ENCODE peak calls at places on chromosomes 4 and X, in seven cellular contexts. C, I, H, L, T, Z and Y are unnamed samples.

GRCh38 chr4:59936566-59936965 is 1263.6 kb upstream of the ADGRL3 start:
- DNase-seq in C (no peak), I (no peak), H (no peak), L (no peak), T (no peak), Z (no peak), Y (no peak)

GRCh38 chr4:57076646-57077045 is 33.5 kb downstream of the IGFBP7 start:
- DNase-seq in C (no peak), I (no peak), H (no peak), L (no peak), T (no peak), Z (no peak), Y (no peak)

GRCh38 chrX:46686003-46686645 is 72.8 kb downstream of the SLC9A7 start:
- DNase-seq in C (peak; percentile 21), I (peak; percentile 56), H (no peak), L (peak; percentile 41), T (peak; percentile 71), Z (no peak), Y (no peak)

GRCh38 chr4:186104895-186105720 is 604 bp downstream of the FAM149A start:
- DNase-seq in C (no peak), I (peak; percentile 20), H (no peak), L (no peak), T (no peak), Z (no peak), Y (no peak)

GRCh38 chr4:182819751-182820150 is 97.4 kb downstream of the DCTD start:
- DNase-seq in C (no peak), I (no peak), H (no peak), L (no peak), T (no peak), Z (no peak), Y (no peak)

GRCh38 chr4:6493668-6494304 is 21.4 kb upstream of the PPP2R2C start:
- DNase-seq in C (no peak), I (peak; percentile 21), H (no peak), L (no peak), T (no peak), Z (no peak), Y (no peak)

GRCh38 chr4:8820178-8821102 is 51.2 kb downstream of the HMX1 start:
- DNase-seq in C (no peak), I (no peak), H (no peak), L (no peak), T (no peak), Z (no peak), Y (peak; percentile 6)

GRCh38 chr4:89685690-89686089 is 151.3 kb downstream of the SNCA start:
- DNase-seq in C (no peak), I (no peak), H (no peak), L (no peak), T (peak; percentile 47), Z (no peak), Y (no peak)

GRCh38 chrX:70826715-70827114 is 81.8 kb downstream of the TEX11 start:
- DNase-seq in C (no peak), I (no peak), H (no peak), L (no peak), T (no peak), Z (no peak), Y (no peak)

GRCh38 chr4:1008840-1009646 is 2.4 kb upstream of the FGFRL1 start:
- DNase-seq in C (peak; percentile 46), I (peak; percentile 39), H (no peak), L (peak; percentile 25), T (peak; percentile 52), Z (no peak), Y (peak; percentile 27)

GRCh38 chr4:177907736-177908424 is 465.6 kb upstream of the AGA start:
- DNase-seq in C (no peak), I (no peak), H (no peak), L (no peak), T (no peak), Z (no peak), Y (no peak)

GRCh38 chr4:3483471-3483921 is 20.4 kb downstream of the DOK7 start:
- DNase-seq in C (peak; percentile 76), I (peak; percentile 89), H (peak; percentile 86), L (no peak), T (no peak), Z (no peak), Y (no peak)

GRCh38 chr4:11976726-11977263 is 548.1 kb upstream of the HS3ST1 start:
- DNase-seq in C (no peak), I (no peak), H (no peak), L (peak; percentile 54), T (no peak), Z (no peak), Y (no peak)

GRCh38 chrX:134294548-134294947 is 57.6 kb downstream of the CCDC160 start:
- DNase-seq in C (no peak), I (peak; percentile 17), H (no peak), L (peak; percentile 1), T (no peak), Z (no peak), Y (no peak)

GRCh38 chrX:150198776-150199175 is 164.3 kb upstream of the MAMLD1 start:
- DNase-seq in C (no peak), I (peak; percentile 56), H (no peak), L (no peak), T (no peak), Z (no peak), Y (no peak)

GRCh38 chr4:124432500-124432899 is 280.0 kb downstream of the ANKRD50 start:
- DNase-seq in C (no peak), I (peak; percentile 37), H (no peak), L (peak; percentile 94), T (no peak), Z (no peak), Y (no peak)

GRCh38 chrX:20144491-20144890 is 2.9 kb upstream of the EIF1AX start:
- DNase-seq in C (no peak), I (peak; percentile 66), H (no peak), L (peak; percentile 62), T (peak; percentile 14), Z (no peak), Y (no peak)

GRCh38 chr4:124537971-124538370 is 174.6 kb downstream of the ANKRD50 start:
- DNase-seq in C (no peak), I (no peak), H (no peak), L (peak; percentile 23), T (no peak), Z (no peak), Y (no peak)

GRCh38 chr4:1563768-1564485 is 120.2 kb downstream of the FAM53A start:
- DNase-seq in C (no peak), I (no peak), H (no peak), L (no peak), T (no peak), Z (no peak), Y (no peak)

GRCh38 chrX:71160475-71160874 is 15.8 kb downstream of the NLGN3 start:
- DNase-seq in C (no peak), I (no peak), H (no peak), L (no peak), T (no peak), Z (no peak), Y (no peak)

GRCh38 chr4:166279261-166279660 is 406.2 kb downstream of the TLL1 start:
- DNase-seq in C (no peak), I (no peak), H (no peak), L (no peak), T (no peak), Z (no peak), Y (no peak)

GRCh38 chrX:7047951-7048350 is 99.6 kb upstream of the STS start:
- DNase-seq in C (no peak), I (no peak), H (no peak), L (no peak), T (no peak), Z (no peak), Y (no peak)

GRCh38 chr4:41748074-41748787 is at the start of gene PHOX2B:
- DNase-seq in C (no peak), I (no peak), H (no peak), L (no peak), T (no peak), Z (no peak), Y (no peak)

GRCh38 chr4:931194-931959 is 739 bp downstream of the GAK start:
- DNase-seq in C (no peak), I (peak; percentile 90), H (no peak), L (peak; percentile 34), T (peak; percentile 15), Z (no peak), Y (peak; percentile 21)

GRCh38 chrX:48938721-48939416 is 18.5 kb downstream of the OTUD5 start:
- DNase-seq in C (no peak), I (no peak), H (no peak), L (no peak), T (peak; percentile 92), Z (no peak), Y (peak; percentile 39)

GRCh38 chr4:4338632-4339031 is 48.3 kb upstream of the NSG1 start:
- DNase-seq in C (no peak), I (no peak), H (no peak), L (no peak), T (no peak), Z (no peak), Y (no peak)

GRCh38 chr4:107037188-107037587 is 1.1 kb upstream of the DKK2 start:
- DNase-seq in C (peak; percentile 33), I (peak; percentile 73), H (peak; percentile 59), L (peak; percentile 43), T (no peak), Z (no peak), Y (no peak)

GRCh38 chrX:69029696-69030245 is 135.5 kb downstream of the PJA1 start:
- DNase-seq in C (no peak), I (no peak), H (no peak), L (no peak), T (no peak), Z (no peak), Y (no peak)

GRCh38 chrX:40097492-40098263 is at the start of gene BCOR:
- DNase-seq in C (no peak), I (peak; percentile 77), H (peak; percentile 86), L (peak; percentile 51), T (peak; percentile 84), Z (no peak), Y (peak; percentile 61)
- H3K9me3 ChIP-seq in C (no peaks in the 10 kb centered on the region), I (no peaks in the 10 kb centered on the region), H (no peaks in the 10 kb centered on the region), L (no peaks in the 10 kb centered on the region), T (no peaks in the 10 kb centered on the region), Z (no peaks in the 10 kb centered on the region), Y (no peaks in the 10 kb centered on the region)

DNA sequence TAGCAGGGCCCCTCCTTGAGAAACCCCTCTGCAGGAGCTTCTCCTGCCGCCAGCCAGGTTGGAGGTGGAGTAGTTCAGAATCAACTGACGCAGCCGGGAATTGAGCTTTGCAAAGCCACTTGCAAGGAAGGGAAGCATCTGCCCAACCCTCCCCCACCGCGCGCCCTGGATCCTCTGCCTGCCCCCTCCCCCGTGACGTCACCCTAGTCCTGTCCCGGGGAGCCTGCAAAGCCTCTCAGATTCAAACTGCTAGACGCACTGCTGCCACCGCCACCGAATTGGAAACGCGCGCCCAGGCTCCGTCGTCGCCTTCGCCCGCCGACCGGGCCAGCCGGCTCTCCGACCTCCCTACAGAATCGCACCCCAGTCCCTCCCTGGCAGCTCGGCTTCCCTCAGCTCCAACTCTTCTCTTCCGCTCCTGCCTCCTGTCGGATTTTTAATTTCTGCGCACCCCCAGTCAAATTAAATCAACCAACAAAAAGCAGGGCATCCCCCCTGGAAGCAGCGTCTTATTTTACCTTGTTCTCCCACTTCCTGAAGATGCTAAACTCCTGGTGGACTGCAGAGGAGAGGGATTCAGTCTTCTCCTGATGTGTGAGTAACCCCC is 3.8 kb downstream of the SLITRK2 start:
- DNase-seq in C (no peak), I (no peak), H (peak; percentile 51), L (no peak), T (no peak), Z (no peak), Y (no peak)
- H3K9me3 ChIP-seq in C (no peaks in the 10 kb centered on the region), I (no peaks in the 10 kb centered on the region), H (no peaks in the 10 kb centered on the region), L (no peaks in the 10 kb centered on the region), T (no peaks in the 10 kb centered on the region), Z (no peaks in the 10 kb centered on the region), Y (no peaks in the 10 kb centered on the region)

GRCh38 chr4:13985824-13986223 is 358.3 kb upstream of the BOD1L1 start:
- DNase-seq in C (no peak), I (no peak), H (no peak), L (no peak), T (no peak), Z (no peak), Y (no peak)
- H3K9me3 ChIP-seq in C (no peaks in the 10 kb centered on the region), I (no peaks in the 10 kb centered on the region), H (no peaks in the 10 kb centered on the region), L (no peaks in the 10 kb centered on the region), T (no peaks in the 10 kb centered on the region), Z (no peaks in the 10 kb centered on the region), Y (no peaks in the 10 kb centered on the region)

GRCh38 chrX:156002517-156002916 is 5.0 kb downstream of the IL9R start:
- DNase-seq in C (no peak), I (peak; percentile 54), H (no peak), L (no peak), T (no peak), Z (no peak), Y (no peak)
- H3K9me3 ChIP-seq in C (no peaks in the 10 kb centered on the region), I (no peaks in the 10 kb centered on the region), H (no peaks in the 10 kb centered on the region), L (no peaks in the 10 kb centered on the region), T (no peaks in the 10 kb centered on the region), Z (peaks cover 63% of the 10 kb centered on the region), Y (no peaks in the 10 kb centered on the region)